ENCODE peak calls at places on chromosomes 4 and X, in six cellular contexts. U is endothelial cell of umbilical vein, I is K562, B is HepG2, F is A549, L is H1. P is an unnamed sample.

GRCh38 chrX:74923942-74924448 is 1.3 kb downstream of the NEXMIF start:
- DNase-seq in U (no peak), I (no peak), B (no peak), F (no peak), L (no peak), P (peak; percentile 15)

GRCh38 chr4:26687728-26688127 is 103.8 kb downstream of the TBC1D19 start:
- DNase-seq in U (no peak), I (no peak), B (no peak), F (no peak), L (no peak), P (no peak)

GRCh38 chr4:8402640-8403039 is 37.9 kb downstream of the ACOX3 start:
- DNase-seq in U (peak; percentile 62), I (no peak), B (no peak), F (no peak), L (no peak), P (no peak)

GRCh38 chr4:81541546-81541945 is 69.8 kb upstream of the RASGEF1B start:
- DNase-seq in U (no peak), I (no peak), B (no peak), F (no peak), L (no peak), P (no peak)

GRCh38 chrX:140132937-140133336 is 167.6 kb upstream of the CXorf66 start:
- DNase-seq in U (no peak), I (no peak), B (no peak), F (no peak), L (no peak), P (peak; percentile 14)

GRCh38 chrX:44244008-44244407 is 99.5 kb downstream of the EFHC2 start:
- DNase-seq in U (peak; percentile 34), I (peak; percentile 13), B (no peak), F (no peak), L (no peak), P (no peak)

GRCh38 chr4:139279723-139280620 is at the start of gene MGARP:
- DNase-seq in U (peak; percentile 73), I (no peak), B (no peak), F (peak; percentile 42), L (peak; percentile 50), P (peak; percentile 83)

GRCh38 chr4:173264245-173264959 is 69.8 kb downstream of the HMGB2 start:
- DNase-seq in U (peak; percentile 61), I (peak; percentile 76), B (no peak), F (no peak), L (no peak), P (no peak)

GRCh38 chr4:163609046-163609445 is 114.6 kb downstream of the TMA16 start:
- DNase-seq in U (no peak), I (no peak), B (no peak), F (no peak), L (no peak), P (no peak)

GRCh38 chr4:1204828-1205591 is 32.6 kb upstream of the SPON2 start:
- DNase-seq in U (no peak), I (no peak), B (peak; percentile 87), F (no peak), L (no peak), P (peak; percentile 3)

GRCh38 chrX:66676413-66676812 is 37.5 kb upstream of the EDA2R start:
- DNase-seq in U (peak; percentile 2), I (no peak), B (no peak), F (no peak), L (no peak), P (no peak)

GRCh38 chrX:101206471-101206870 is 13.1 kb upstream of the DRP2 start:
- DNase-seq in U (peak; percentile 52), I (peak; percentile 51), B (peak; percentile 16), F (peak; percentile 15), L (no peak), P (no peak)

GRCh38 chr4:159070742-159071141 is 32.1 kb upstream of the RAPGEF2 start:
- DNase-seq in U (no peak), I (no peak), B (no peak), F (no peak), L (no peak), P (no peak)

GRCh38 chr4:151983854-151984253 is 223.0 kb upstream of the GATB start:
- DNase-seq in U (no peak), I (no peak), B (no peak), F (no peak), L (no peak), P (no peak)

GRCh38 chrX:13670197-13670596 is 17.3 kb downstream of the TCEANC start:
- DNase-seq in U (no peak), I (no peak), B (no peak), F (no peak), L (no peak), P (no peak)

GRCh38 chrX:64204252-64204651 is 1.3 kb downstream of the AMER1 start:
- DNase-seq in U (no peak), I (no peak), B (peak; percentile 55), F (no peak), L (no peak), P (peak; percentile 10)

GRCh38 chr4:58214376-58214775 is 1104.2 kb upstream of the IGFBP7 start:
- DNase-seq in U (no peak), I (no peak), B (no peak), F (no peak), L (no peak), P (peak; percentile 13)

GRCh38 chrX:103630171-103630511 is 1.4 kb downstream of the TCEAL1 start:
- DNase-seq in U (no peak), I (no peak), B (no peak), F (no peak), L (no peak), P (no peak)

GRCh38 chr4:83272900-83273299 is 11.7 kb downstream of the COQ2 start:
- DNase-seq in U (no peak), I (no peak), B (no peak), F (no peak), L (no peak), P (no peak)

GRCh38 chr4:88006956-88007303 is 505 bp upstream of the PKD2 start:
- DNase-seq in U (no peak), I (no peak), B (no peak), F (no peak), L (no peak), P (peak; percentile 26)

GRCh38 chrX:17812763-17813162 is 48.3 kb downstream of the RAI2 start:
- DNase-seq in U (no peak), I (peak; percentile 22), B (no peak), F (no peak), L (no peak), P (no peak)

GRCh38 chr4:94623507-94623906 is 134.2 kb upstream of the BMPR1B start:
- DNase-seq in U (no peak), I (no peak), B (no peak), F (no peak), L (no peak), P (no peak)

GRCh38 chr4:103075435-103075893 is 1.1 kb downstream of the SLC9B2 start:
- DNase-seq in U (peak; percentile 55), I (peak; percentile 9), B (peak; percentile 96), F (no peak), L (no peak), P (no peak)

GRCh38 chr4:108171541-108172230 is 3.0 kb upstream of the LEF1 start:
- DNase-seq in U (no peak), I (no peak), B (no peak), F (no peak), L (no peak), P (peak; percentile 35)

GRCh38 chr4:115537387-115537786 is 424.0 kb upstream of the NDST4 start:
- DNase-seq in U (no peak), I (no peak), B (no peak), F (no peak), L (no peak), P (no peak)

DNA sequence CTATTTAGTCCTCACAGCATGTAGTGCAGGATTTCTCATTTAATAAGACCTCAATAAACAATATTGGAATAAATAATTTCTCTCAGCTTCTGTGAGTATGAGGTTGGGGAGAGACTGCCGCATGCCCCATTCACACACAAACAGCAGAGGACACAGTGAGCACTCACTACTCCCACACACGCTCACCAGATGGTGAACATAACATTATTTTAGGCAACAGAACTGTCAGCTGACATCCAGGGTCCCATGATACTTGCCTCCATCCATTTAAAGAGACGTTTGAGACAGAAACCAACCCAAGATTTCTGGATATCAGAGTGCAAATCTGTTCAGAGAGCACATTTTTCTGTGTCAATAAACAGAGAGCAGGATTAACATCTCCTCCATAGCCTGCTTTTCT is 16.9 kb downstream of the GPRIN3 start:
- DNase-seq in U (no peak), I (no peak), B (no peak), F (no peak), L (no peak), P (no peak)
- TF ChIP-seq JUN in U (no peak), I (no peak), B (no peak), F (no peak), L (no peak), P (no peak)

DNA sequence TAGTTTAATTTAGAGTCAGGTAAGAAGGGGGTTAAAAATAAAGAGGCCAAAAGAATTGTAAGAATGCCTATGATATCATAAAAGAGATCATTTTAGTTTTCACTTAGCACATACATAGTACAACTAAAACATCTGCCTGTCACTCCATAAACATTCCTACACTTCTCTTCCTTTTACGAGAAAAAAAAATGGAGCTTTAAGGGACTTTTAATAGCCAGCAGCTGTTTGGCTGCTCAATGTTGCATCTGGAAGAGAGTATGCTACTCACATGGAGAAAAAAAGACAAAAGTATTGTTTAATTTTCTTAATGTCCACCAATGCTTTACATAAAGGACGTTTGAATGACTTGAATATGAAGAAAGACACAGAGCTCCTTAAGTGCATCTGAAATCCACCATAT is 48.7 kb upstream of the TNIP3 start:
- DNase-seq in U (no peak), I (no peak), B (no peak), F (no peak), L (no peak), P (no peak)
- TF ChIP-seq JUN in U (no peak), I (no peak), B (no peak), F (no peak), L (no peak), P (no peak)

GRCh38 chr4:119638359-119638758 is 9.8 kb upstream of the PDE5A start:
- DNase-seq in U (no peak), I (no peak), B (no peak), F (no peak), L (no peak), P (no peak)
- TF ChIP-seq JUN in U (no peak), I (no peak), B (no peak), F (no peak), L (no peak), P (no peak)

GRCh38 chr4:99818661-99819060 is 2.0 kb downstream of the DAPP1 start:
- DNase-seq in U (no peak), I (no peak), B (no peak), F (no peak), L (no peak), P (no peak)

GRCh38 chr4:99815597-99816011 is 1.0 kb upstream of the DAPP1 start:
- DNase-seq in U (no peak), I (no peak), B (peak; percentile 20), F (no peak), L (no peak), P (no peak)

GRCh38 chr4:99817310-99817885 is 771 bp downstream of the DAPP1 start:
- DNase-seq in U (no peak), I (no peak), B (no peak), F (no peak), L (no peak), P (no peak)

GRCh38 chr4:99811850-99812249 is 4.8 kb upstream of the DAPP1 start:
- DNase-seq in U (peak; percentile 40), I (peak; percentile 42), B (peak; percentile 15), F (no peak), L (no peak), P (no peak)

GRCh38 chr4:99816611-99817309 is at the start of gene DAPP1:
- DNase-seq in U (no peak), I (no peak), B (no peak), F (no peak), L (no peak), P (no peak)
- TF ChIP-seq JUN in U (no peak), I (no peak), B (no peak), F (no peak), L (no peak), P (no peak)